ENCODE peak calls at places on chromosomes 3 and 15, in ten cellular contexts. One of them, this sample, is unnamed.
A peak's percentile ranks its signal among the peaks of the same experiment; 100 is the strongest.

GRCh38 chr3:13308406-13308805 is 111.7 kb downstream of the NUP210 start:
- DNase-seq in NCI-H345: peak; percentile 20
- DNase-seq in stimulated activated CD8-positive, alpha-beta memory T cell treated with anti-CD3 and anti-CD28 coated beads, Interleukin-15, amount 100 ng/mL, for 24 hours: no peak
- DNase-seq in PC-3: peak; percentile 72
- DNase-seq in ELR: peak; percentile 48
- DNase-seq in activated naive CD4-positive, alpha-beta T cell treated with anti-CD3 and anti-CD28 coated beads, Interleukin-2, amount 50 U/mL, for 16 hours: no peak
- DNase-seq in NCI-H1694 treated with DMSO at 0.1 percent for 48 hours: peak; percentile 37
- DNase-seq in cardiac muscle cell: peak; percentile 51
- DNase-seq in renal cortical epithelial cell: peak; percentile 57
- DNase-seq in neural crest cell: peak; percentile 27
- DNase-seq in this sample: peak; percentile 83

GRCh38 chr3:47512416-47513124 is 942 bp downstream of the ELP6 start:
- DNase-seq in NCI-H345: peak; percentile 10
- DNase-seq in stimulated activated CD8-positive, alpha-beta memory T cell treated with anti-CD3 and anti-CD28 coated beads, Interleukin-15, amount 100 ng/mL, for 24 hours: no peak
- DNase-seq in PC-3: peak; percentile 17
- DNase-seq in ELR: peak; percentile 41
- DNase-seq in activated naive CD4-positive, alpha-beta T cell treated with anti-CD3 and anti-CD28 coated beads, Interleukin-2, amount 50 U/mL, for 16 hours: peak; percentile 38
- DNase-seq in NCI-H1694 treated with DMSO at 0.1 percent for 48 hours: no peak
- DNase-seq in cardiac muscle cell: peak; percentile 45
- DNase-seq in renal cortical epithelial cell: peak; percentile 10
- DNase-seq in neural crest cell: peak; percentile 12
- DNase-seq in this sample: no peak

GRCh38 chr15:59222106-59222505 is 15.5 kb downstream of the LDHAL6B start:
- DNase-seq in NCI-H345: no peak
- DNase-seq in stimulated activated CD8-positive, alpha-beta memory T cell treated with anti-CD3 and anti-CD28 coated beads, Interleukin-15, amount 100 ng/mL, for 24 hours: no peak
- DNase-seq in PC-3: peak; percentile 35
- DNase-seq in ELR: peak; percentile 89
- DNase-seq in activated naive CD4-positive, alpha-beta T cell treated with anti-CD3 and anti-CD28 coated beads, Interleukin-2, amount 50 U/mL, for 16 hours: no peak
- DNase-seq in NCI-H1694 treated with DMSO at 0.1 percent for 48 hours: no peak
- DNase-seq in cardiac muscle cell: no peak
- DNase-seq in renal cortical epithelial cell: peak; percentile 74
- DNase-seq in neural crest cell: no peak
- DNase-seq in this sample: no peak

GRCh38 chr3:143241556-143241955 is 122.0 kb downstream of the CHST2 start:
- DNase-seq in NCI-H345: no peak
- DNase-seq in stimulated activated CD8-positive, alpha-beta memory T cell treated with anti-CD3 and anti-CD28 coated beads, Interleukin-15, amount 100 ng/mL, for 24 hours: no peak
- DNase-seq in PC-3: no peak
- DNase-seq in ELR: no peak
- DNase-seq in activated naive CD4-positive, alpha-beta T cell treated with anti-CD3 and anti-CD28 coated beads, Interleukin-2, amount 50 U/mL, for 16 hours: no peak
- DNase-seq in NCI-H1694 treated with DMSO at 0.1 percent for 48 hours: no peak
- DNase-seq in cardiac muscle cell: no peak
- DNase-seq in renal cortical epithelial cell: no peak
- DNase-seq in neural crest cell: no peak
- DNase-seq in this sample: no peak

GRCh38 chr3:127158614-127159221 is 34.2 kb upstream of the PRR23E start:
- DNase-seq in NCI-H345: peak; percentile 40
- DNase-seq in stimulated activated CD8-positive, alpha-beta memory T cell treated with anti-CD3 and anti-CD28 coated beads, Interleukin-15, amount 100 ng/mL, for 24 hours: no peak
- DNase-seq in PC-3: peak; percentile 36
- DNase-seq in ELR: peak; percentile 17
- DNase-seq in activated naive CD4-positive, alpha-beta T cell treated with anti-CD3 and anti-CD28 coated beads, Interleukin-2, amount 50 U/mL, for 16 hours: no peak
- DNase-seq in NCI-H1694 treated with DMSO at 0.1 percent for 48 hours: no peak
- DNase-seq in cardiac muscle cell: peak; percentile 83
- DNase-seq in renal cortical epithelial cell: peak; percentile 29
- DNase-seq in neural crest cell: peak; percentile 61
- DNase-seq in this sample: peak; percentile 92

GRCh38 chr3:178669046-178669445 is 132.8 kb downstream of the KCNMB2 start:
- DNase-seq in NCI-H345: no peak
- DNase-seq in stimulated activated CD8-positive, alpha-beta memory T cell treated with anti-CD3 and anti-CD28 coated beads, Interleukin-15, amount 100 ng/mL, for 24 hours: no peak
- DNase-seq in PC-3: no peak
- DNase-seq in ELR: no peak
- DNase-seq in activated naive CD4-positive, alpha-beta T cell treated with anti-CD3 and anti-CD28 coated beads, Interleukin-2, amount 50 U/mL, for 16 hours: no peak
- DNase-seq in NCI-H1694 treated with DMSO at 0.1 percent for 48 hours: no peak
- DNase-seq in cardiac muscle cell: peak; percentile 59
- DNase-seq in renal cortical epithelial cell: peak; percentile 30
- DNase-seq in neural crest cell: no peak
- DNase-seq in this sample: no peak

GRCh38 chr3:13202744-13203397 is 129.6 kb upstream of the IQSEC1 start:
- DNase-seq in NCI-H345: no peak
- DNase-seq in stimulated activated CD8-positive, alpha-beta memory T cell treated with anti-CD3 and anti-CD28 coated beads, Interleukin-15, amount 100 ng/mL, for 24 hours: no peak
- DNase-seq in PC-3: no peak
- DNase-seq in ELR: no peak
- DNase-seq in activated naive CD4-positive, alpha-beta T cell treated with anti-CD3 and anti-CD28 coated beads, Interleukin-2, amount 50 U/mL, for 16 hours: no peak
- DNase-seq in NCI-H1694 treated with DMSO at 0.1 percent for 48 hours: no peak
- DNase-seq in cardiac muscle cell: no peak
- DNase-seq in renal cortical epithelial cell: no peak
- DNase-seq in neural crest cell: no peak
- DNase-seq in this sample: no peak

GRCh38 chr15:43534897-43535296 is 17.5 kb downstream of the MAP1A start:
- DNase-seq in NCI-H345: no peak
- DNase-seq in stimulated activated CD8-positive, alpha-beta memory T cell treated with anti-CD3 and anti-CD28 coated beads, Interleukin-15, amount 100 ng/mL, for 24 hours: no peak
- DNase-seq in PC-3: no peak
- DNase-seq in ELR: no peak
- DNase-seq in activated naive CD4-positive, alpha-beta T cell treated with anti-CD3 and anti-CD28 coated beads, Interleukin-2, amount 50 U/mL, for 16 hours: no peak
- DNase-seq in NCI-H1694 treated with DMSO at 0.1 percent for 48 hours: no peak
- DNase-seq in cardiac muscle cell: no peak
- DNase-seq in renal cortical epithelial cell: peak; percentile 28
- DNase-seq in neural crest cell: no peak
- DNase-seq in this sample: no peak

GRCh38 chr15:66578286-66578875 is 12.6 kb upstream of the LCTL start:
- DNase-seq in NCI-H345: no peak
- DNase-seq in stimulated activated CD8-positive, alpha-beta memory T cell treated with anti-CD3 and anti-CD28 coated beads, Interleukin-15, amount 100 ng/mL, for 24 hours: no peak
- DNase-seq in PC-3: peak; percentile 73
- DNase-seq in ELR: peak; percentile 83
- DNase-seq in activated naive CD4-positive, alpha-beta T cell treated with anti-CD3 and anti-CD28 coated beads, Interleukin-2, amount 50 U/mL, for 16 hours: no peak
- DNase-seq in NCI-H1694 treated with DMSO at 0.1 percent for 48 hours: no peak
- DNase-seq in cardiac muscle cell: no peak
- DNase-seq in renal cortical epithelial cell: peak; percentile 55
- DNase-seq in neural crest cell: no peak
- DNase-seq in this sample: no peak

GRCh38 chr15:62241135-62241770 is 76.2 kb upstream of the C2CD4B start:
- DNase-seq in NCI-H345: no peak
- DNase-seq in stimulated activated CD8-positive, alpha-beta memory T cell treated with anti-CD3 and anti-CD28 coated beads, Interleukin-15, amount 100 ng/mL, for 24 hours: no peak
- DNase-seq in PC-3: peak; percentile 33
- DNase-seq in ELR: peak; percentile 41
- DNase-seq in activated naive CD4-positive, alpha-beta T cell treated with anti-CD3 and anti-CD28 coated beads, Interleukin-2, amount 50 U/mL, for 16 hours: no peak
- DNase-seq in NCI-H1694 treated with DMSO at 0.1 percent for 48 hours: no peak
- DNase-seq in cardiac muscle cell: peak; percentile 32
- DNase-seq in renal cortical epithelial cell: no peak
- DNase-seq in neural crest cell: peak; percentile 9
- DNase-seq in this sample: peak; percentile 72

GRCh38 chr15:77709135-77709886 is 76.6 kb upstream of the LINGO1 start:
- DNase-seq in NCI-H345: no peak
- DNase-seq in stimulated activated CD8-positive, alpha-beta memory T cell treated with anti-CD3 and anti-CD28 coated beads, Interleukin-15, amount 100 ng/mL, for 24 hours: no peak
- DNase-seq in PC-3: no peak
- DNase-seq in ELR: no peak
- DNase-seq in activated naive CD4-positive, alpha-beta T cell treated with anti-CD3 and anti-CD28 coated beads, Interleukin-2, amount 50 U/mL, for 16 hours: no peak
- DNase-seq in NCI-H1694 treated with DMSO at 0.1 percent for 48 hours: no peak
- DNase-seq in cardiac muscle cell: peak; percentile 29
- DNase-seq in renal cortical epithelial cell: no peak
- DNase-seq in neural crest cell: no peak
- DNase-seq in this sample: peak; percentile 54

GRCh38 chr3:57157666-57158065 is 7.5 kb downstream of the IL17RD start:
- DNase-seq in NCI-H345: no peak
- DNase-seq in stimulated activated CD8-positive, alpha-beta memory T cell treated with anti-CD3 and anti-CD28 coated beads, Interleukin-15, amount 100 ng/mL, for 24 hours: no peak
- DNase-seq in PC-3: no peak
- DNase-seq in ELR: no peak
- DNase-seq in activated naive CD4-positive, alpha-beta T cell treated with anti-CD3 and anti-CD28 coated beads, Interleukin-2, amount 50 U/mL, for 16 hours: no peak
- DNase-seq in NCI-H1694 treated with DMSO at 0.1 percent for 48 hours: no peak
- DNase-seq in cardiac muscle cell: no peak
- DNase-seq in renal cortical epithelial cell: no peak
- DNase-seq in neural crest cell: no peak
- DNase-seq in this sample: no peak

GRCh38 chr3:175763948-175764347 is 904.8 kb downstream of the NAALADL2 start:
- DNase-seq in NCI-H345: no peak
- DNase-seq in stimulated activated CD8-positive, alpha-beta memory T cell treated with anti-CD3 and anti-CD28 coated beads, Interleukin-15, amount 100 ng/mL, for 24 hours: no peak
- DNase-seq in PC-3: no peak
- DNase-seq in ELR: no peak
- DNase-seq in activated naive CD4-positive, alpha-beta T cell treated with anti-CD3 and anti-CD28 coated beads, Interleukin-2, amount 50 U/mL, for 16 hours: no peak
- DNase-seq in NCI-H1694 treated with DMSO at 0.1 percent for 48 hours: no peak
- DNase-seq in cardiac muscle cell: no peak
- DNase-seq in renal cortical epithelial cell: no peak
- DNase-seq in neural crest cell: no peak
- DNase-seq in this sample: no peak

GRCh38 chr3:105387122-105387751 is 20.5 kb downstream of the ALCAM start:
- DNase-seq in NCI-H345: no peak
- DNase-seq in stimulated activated CD8-positive, alpha-beta memory T cell treated with anti-CD3 and anti-CD28 coated beads, Interleukin-15, amount 100 ng/mL, for 24 hours: no peak
- DNase-seq in PC-3: peak; percentile 92
- DNase-seq in ELR: peak; percentile 75
- DNase-seq in activated naive CD4-positive, alpha-beta T cell treated with anti-CD3 and anti-CD28 coated beads, Interleukin-2, amount 50 U/mL, for 16 hours: no peak
- DNase-seq in NCI-H1694 treated with DMSO at 0.1 percent for 48 hours: no peak
- DNase-seq in cardiac muscle cell: no peak
- DNase-seq in renal cortical epithelial cell: peak; percentile 97
- DNase-seq in neural crest cell: no peak
- DNase-seq in this sample: no peak

GRCh38 chr3:4350789-4351163 is 47.6 kb downstream of the SETMAR start:
- DNase-seq in NCI-H345: peak; percentile 32
- DNase-seq in stimulated activated CD8-positive, alpha-beta memory T cell treated with anti-CD3 and anti-CD28 coated beads, Interleukin-15, amount 100 ng/mL, for 24 hours: no peak
- DNase-seq in PC-3: peak; percentile 76
- DNase-seq in ELR: peak; percentile 67
- DNase-seq in activated naive CD4-positive, alpha-beta T cell treated with anti-CD3 and anti-CD28 coated beads, Interleukin-2, amount 50 U/mL, for 16 hours: peak; percentile 38
- DNase-seq in NCI-H1694 treated with DMSO at 0.1 percent for 48 hours: peak; percentile 0
- DNase-seq in cardiac muscle cell: peak; percentile 69
- DNase-seq in renal cortical epithelial cell: peak; percentile 68
- DNase-seq in neural crest cell: peak; percentile 19
- DNase-seq in this sample: peak; percentile 58

GRCh38 chr3:16801223-16801622 is 83.5 kb upstream of the PLCL2 start:
- DNase-seq in NCI-H345: no peak
- DNase-seq in stimulated activated CD8-positive, alpha-beta memory T cell treated with anti-CD3 and anti-CD28 coated beads, Interleukin-15, amount 100 ng/mL, for 24 hours: no peak
- DNase-seq in PC-3: no peak
- DNase-seq in ELR: peak; percentile 19
- DNase-seq in activated naive CD4-positive, alpha-beta T cell treated with anti-CD3 and anti-CD28 coated beads, Interleukin-2, amount 50 U/mL, for 16 hours: no peak
- DNase-seq in NCI-H1694 treated with DMSO at 0.1 percent for 48 hours: peak; percentile 31
- DNase-seq in cardiac muscle cell: no peak
- DNase-seq in renal cortical epithelial cell: no peak
- DNase-seq in neural crest cell: no peak
- DNase-seq in this sample: no peak

GRCh38 chr3:184937611-184938010 is 125.6 kb downstream of the VPS8 start:
- DNase-seq in NCI-H345: no peak
- DNase-seq in stimulated activated CD8-positive, alpha-beta memory T cell treated with anti-CD3 and anti-CD28 coated beads, Interleukin-15, amount 100 ng/mL, for 24 hours: no peak
- DNase-seq in PC-3: no peak
- DNase-seq in ELR: peak; percentile 5
- DNase-seq in activated naive CD4-positive, alpha-beta T cell treated with anti-CD3 and anti-CD28 coated beads, Interleukin-2, amount 50 U/mL, for 16 hours: no peak
- DNase-seq in NCI-H1694 treated with DMSO at 0.1 percent for 48 hours: no peak
- DNase-seq in cardiac muscle cell: no peak
- DNase-seq in renal cortical epithelial cell: no peak
- DNase-seq in neural crest cell: no peak
- DNase-seq in this sample: no peak

GRCh38 chr15:82572986-82573385 is 32.7 kb upstream of the RPS17 start:
- DNase-seq in NCI-H345: no peak
- DNase-seq in stimulated activated CD8-positive, alpha-beta memory T cell treated with anti-CD3 and anti-CD28 coated beads, Interleukin-15, amount 100 ng/mL, for 24 hours: no peak
- DNase-seq in PC-3: no peak
- DNase-seq in ELR: no peak
- DNase-seq in activated naive CD4-positive, alpha-beta T cell treated with anti-CD3 and anti-CD28 coated beads, Interleukin-2, amount 50 U/mL, for 16 hours: no peak
- DNase-seq in NCI-H1694 treated with DMSO at 0.1 percent for 48 hours: no peak
- DNase-seq in cardiac muscle cell: no peak
- DNase-seq in renal cortical epithelial cell: no peak
- DNase-seq in neural crest cell: no peak
- DNase-seq in this sample: no peak